ENCODE peak calls at places on chromosomes 7 and 10, in seven cellular contexts. One of them, this sample, is unnamed.

GRCh38 chr7:107982463-107982862 is 20.5 kb downstream of the LAMB1 start:
- DNase-seq in amniotic stem cell: no peak
- DNase-seq in foreskin keratinocyte: no peak
- DNase-seq in PC-3: no peak
- DNase-seq in suprapubic skin: no peak
- DNase-seq in 8988T: no peak
- DNase-seq in NCI-H1105: peak; percentile 28
- DNase-seq in this sample: no peak

GRCh38 chr7:17021205-17021604 is 139.4 kb upstream of the AGR3 start:
- DNase-seq in 8988T: no peak
- DNase-seq in NCI-H1105: no peak
- DNase-seq in suprapubic skin: no peak
- DNase-seq in foreskin keratinocyte: peak; percentile 80
- DNase-seq in amniotic stem cell: no peak
- DNase-seq in PC-3: no peak
- DNase-seq in this sample: no peak

GRCh38 chr7:11689096-11689495 is 142.9 kb downstream of the THSD7A start:
- DNase-seq in PC-3: no peak
- DNase-seq in amniotic stem cell: no peak
- DNase-seq in foreskin keratinocyte: no peak
- DNase-seq in 8988T: no peak
- DNase-seq in NCI-H1105: no peak
- DNase-seq in suprapubic skin: no peak
- DNase-seq in this sample: no peak

GRCh38 chr7:149733554-149734513 is 39.6 kb downstream of the ZNF467 start:
- DNase-seq in 8988T: no peak
- DNase-seq in amniotic stem cell: no peak
- DNase-seq in suprapubic skin: peak; percentile 48
- DNase-seq in foreskin keratinocyte: no peak
- DNase-seq in NCI-H1105: no peak
- DNase-seq in PC-3: no peak
- DNase-seq in this sample: no peak

GRCh38 chr7:364536-364935 is 74.6 kb downstream of the FOXL3 start:
- DNase-seq in foreskin keratinocyte: no peak
- DNase-seq in suprapubic skin: no peak
- DNase-seq in 8988T: no peak
- DNase-seq in NCI-H1105: no peak
- DNase-seq in amniotic stem cell: no peak
- DNase-seq in PC-3: no peak
- DNase-seq in this sample: no peak

GRCh38 chr7:151088856-151089699 is 2.8 kb downstream of the AGAP3 start:
- DNase-seq in amniotic stem cell: no peak
- DNase-seq in suprapubic skin: peak; percentile 93
- DNase-seq in foreskin keratinocyte: no peak
- DNase-seq in PC-3: peak; percentile 39
- DNase-seq in 8988T: no peak
- DNase-seq in NCI-H1105: no peak
- DNase-seq in this sample: no peak

GRCh38 chr7:131629203-131629871 is 72.9 kb upstream of the PODXL start:
- DNase-seq in suprapubic skin: no peak
- DNase-seq in NCI-H1105: no peak
- DNase-seq in PC-3: peak; percentile 47
- DNase-seq in amniotic stem cell: no peak
- DNase-seq in foreskin keratinocyte: no peak
- DNase-seq in 8988T: peak; percentile 66
- DNase-seq in this sample: no peak

GRCh38 chr7:112147752-112148435 is 58.3 kb downstream of the DOCK4 start:
- DNase-seq in NCI-H1105: no peak
- DNase-seq in 8988T: no peak
- DNase-seq in amniotic stem cell: no peak
- DNase-seq in foreskin keratinocyte: no peak
- DNase-seq in PC-3: no peak
- DNase-seq in suprapubic skin: no peak
- DNase-seq in this sample: no peak

GRCh38 chr10:121694966-121695340 is 96.7 kb upstream of the FGFR2 start:
- DNase-seq in amniotic stem cell: no peak
- DNase-seq in NCI-H1105: no peak
- DNase-seq in 8988T: no peak
- DNase-seq in foreskin keratinocyte: peak; percentile 88
- DNase-seq in suprapubic skin: no peak
- DNase-seq in PC-3: no peak
- DNase-seq in this sample: no peak

GRCh38 chr7:929311-929711 is 25.2 kb downstream of the ADAP1 start:
- DNase-seq in suprapubic skin: peak; percentile 41
- DNase-seq in NCI-H1105: no peak
- DNase-seq in amniotic stem cell: no peak
- DNase-seq in foreskin keratinocyte: no peak
- DNase-seq in 8988T: no peak
- DNase-seq in PC-3: no peak
- DNase-seq in this sample: no peak

GRCh38 chr7:21367081-21367480 is 60.8 kb upstream of the SP4 start:
- DNase-seq in NCI-H1105: peak; percentile 50
- DNase-seq in 8988T: no peak
- DNase-seq in amniotic stem cell: no peak
- DNase-seq in suprapubic skin: no peak
- DNase-seq in foreskin keratinocyte: no peak
- DNase-seq in PC-3: peak; percentile 71
- DNase-seq in this sample: no peak

GRCh38 chr10:49300140-49300974 is 1.4 kb downstream of the C10orf71 start:
- DNase-seq in NCI-H1105: no peak
- DNase-seq in foreskin keratinocyte: no peak
- DNase-seq in PC-3: no peak
- DNase-seq in 8988T: no peak
- DNase-seq in amniotic stem cell: no peak
- DNase-seq in suprapubic skin: no peak
- DNase-seq in this sample: no peak

GRCh38 chr7:130189281-130189782 is 15.9 kb downstream of the TMEM209 start:
- DNase-seq in 8988T: no peak
- DNase-seq in foreskin keratinocyte: no peak
- DNase-seq in amniotic stem cell: no peak
- DNase-seq in NCI-H1105: no peak
- DNase-seq in suprapubic skin: no peak
- DNase-seq in PC-3: no peak
- DNase-seq in this sample: no peak

GRCh38 chr7:6015917-6016652 is 7.0 kb downstream of the AIMP2 start:
- DNase-seq in suprapubic skin: peak; percentile 76
- DNase-seq in foreskin keratinocyte: no peak
- DNase-seq in amniotic stem cell: peak; percentile 84
- DNase-seq in NCI-H1105: peak; percentile 10
- DNase-seq in PC-3: no peak
- DNase-seq in 8988T: no peak
- DNase-seq in this sample: no peak

GRCh38 chr10:21494221-21495001 is 31.1 kb downstream of the SKIDA1 start:
- DNase-seq in suprapubic skin: no peak
- DNase-seq in foreskin keratinocyte: no peak
- DNase-seq in PC-3: no peak
- DNase-seq in amniotic stem cell: no peak
- DNase-seq in 8988T: no peak
- DNase-seq in NCI-H1105: no peak
- DNase-seq in this sample: peak; percentile 61

GRCh38 chr10:46552526-46553237 is 3.8 kb downstream of the GPRIN2 start:
- DNase-seq in foreskin keratinocyte: no peak
- DNase-seq in 8988T: peak; percentile 26
- DNase-seq in suprapubic skin: peak; percentile 57
- DNase-seq in NCI-H1105: no peak
- DNase-seq in amniotic stem cell: no peak
- DNase-seq in PC-3: no peak
- DNase-seq in this sample: no peak

GRCh38 chr7:140863867-140864266 is 60.9 kb downstream of the BRAF start:
- DNase-seq in foreskin keratinocyte: no peak
- DNase-seq in PC-3: no peak
- DNase-seq in 8988T: no peak
- DNase-seq in NCI-H1105: no peak
- DNase-seq in amniotic stem cell: no peak
- DNase-seq in suprapubic skin: no peak
- DNase-seq in this sample: no peak

This sample was measured in NB4.